ENCODE peak calls at places on chromosomes 3 and 15, in seven cellular contexts. One of them, this sample, is unnamed.

GRCh38 chr15:25439456-25439836 is 622 bp upstream of the UBE3A start:
- DNase-seq in SK-N-SH: no peak
- DNase-seq in suprapubic skin: no peak
- DNase-seq in GM12878: no peak
- DNase-seq in K562: peak; percentile 7
- DNase-seq in HepG2: peak; percentile 53
- DNase-seq in A549: peak; percentile 17
- DNase-seq in this sample: peak; percentile 49

GRCh38 chr3:125594581-125595011 is 701 bp downstream of the OSBPL11 start:
- DNase-seq in HepG2: no peak
- DNase-seq in GM12878: no peak
- DNase-seq in suprapubic skin: no peak
- DNase-seq in K562: no peak
- DNase-seq in A549: peak; percentile 11
- DNase-seq in SK-N-SH: peak; percentile 32
- DNase-seq in this sample: peak; percentile 38

GRCh38 chr3:70085613-70086012 is 86.1 kb downstream of the SAMMSON start:
- DNase-seq in K562: no peak
- DNase-seq in HepG2: no peak
- DNase-seq in SK-N-SH: no peak
- DNase-seq in A549: no peak
- DNase-seq in GM12878: no peak
- DNase-seq in suprapubic skin: no peak
- DNase-seq in this sample: no peak

GRCh38 chr15:38252481-38253311 is at the start of gene SPRED1:
- DNase-seq in HepG2: peak; percentile 14
- DNase-seq in K562: peak; percentile 39
- DNase-seq in SK-N-SH: peak; percentile 76
- DNase-seq in GM12878: no peak
- DNase-seq in A549: no peak
- DNase-seq in suprapubic skin: peak; percentile 87
- DNase-seq in this sample: peak; percentile 74

GRCh38 chr15:85407421-85408269 is 27.2 kb downstream of the AKAP13 start:
- DNase-seq in GM12878: no peak
- DNase-seq in HepG2: peak; percentile 39
- DNase-seq in suprapubic skin: no peak
- DNase-seq in K562: no peak
- DNase-seq in A549: peak; percentile 75
- DNase-seq in SK-N-SH: no peak
- DNase-seq in this sample: no peak

GRCh38 chr3:187044871-187045552 is 94.3 kb downstream of the RPL39L start:
- DNase-seq in A549: no peak
- DNase-seq in HepG2: no peak
- DNase-seq in GM12878: no peak
- DNase-seq in SK-N-SH: peak; percentile 16
- DNase-seq in suprapubic skin: no peak
- DNase-seq in K562: no peak
- DNase-seq in this sample: peak; percentile 58

GRCh38 chr3:126034481-126035361 is 49.2 kb downstream of the SLC41A3 start:
- DNase-seq in GM12878: no peak
- DNase-seq in suprapubic skin: peak; percentile 18
- DNase-seq in SK-N-SH: peak; percentile 41
- DNase-seq in K562: no peak
- DNase-seq in A549: no peak
- DNase-seq in HepG2: no peak
- DNase-seq in this sample: no peak

GRCh38 chr3:127853681-127854080 is 31.4 kb upstream of the MGLL start:
- DNase-seq in A549: no peak
- DNase-seq in SK-N-SH: no peak
- DNase-seq in suprapubic skin: no peak
- DNase-seq in HepG2: peak; percentile 17
- DNase-seq in K562: peak; percentile 13
- DNase-seq in GM12878: no peak
- DNase-seq in this sample: peak; percentile 12

GRCh38 chr3:50256978-50257890 is 11.7 kb upstream of the SEMA3B start:
- DNase-seq in A549: peak; percentile 48
- DNase-seq in suprapubic skin: no peak
- DNase-seq in K562: peak; percentile 34
- DNase-seq in HepG2: no peak
- DNase-seq in GM12878: no peak
- DNase-seq in SK-N-SH: peak; percentile 65
- DNase-seq in this sample: peak; percentile 64

GRCh38 chr3:9349321-9350117 is 13.3 kb upstream of the THUMPD3 start:
- DNase-seq in SK-N-SH: no peak
- DNase-seq in GM12878: no peak
- DNase-seq in A549: no peak
- DNase-seq in K562: no peak
- DNase-seq in HepG2: peak; percentile 16
- DNase-seq in suprapubic skin: no peak
- DNase-seq in this sample: no peak

GRCh38 chr3:170768334-170768801 is 101.6 kb downstream of the RPL22L1 start:
- DNase-seq in A549: no peak
- DNase-seq in HepG2: no peak
- DNase-seq in K562: no peak
- DNase-seq in suprapubic skin: no peak
- DNase-seq in SK-N-SH: no peak
- DNase-seq in GM12878: no peak
- DNase-seq in this sample: no peak

GRCh38 chr3:196175116-196175625 is 36.0 kb downstream of the ZDHHC19 start:
- DNase-seq in HepG2: no peak
- DNase-seq in K562: no peak
- DNase-seq in SK-N-SH: peak; percentile 4
- DNase-seq in GM12878: no peak
- DNase-seq in suprapubic skin: no peak
- DNase-seq in A549: no peak
- DNase-seq in this sample: no peak

GRCh38 chr3:69370156-69370944 is 15.5 kb downstream of the FRMD4B start:
- DNase-seq in HepG2: no peak
- DNase-seq in SK-N-SH: no peak
- DNase-seq in K562: no peak
- DNase-seq in suprapubic skin: peak; percentile 90
- DNase-seq in GM12878: no peak
- DNase-seq in A549: no peak
- DNase-seq in this sample: peak; percentile 89

GRCh38 chr3:126480864-126481263 is 5.2 kb upstream of the ZXDC start:
- DNase-seq in suprapubic skin: no peak
- DNase-seq in GM12878: no peak
- DNase-seq in SK-N-SH: no peak
- DNase-seq in A549: no peak
- DNase-seq in K562: no peak
- DNase-seq in HepG2: no peak
- DNase-seq in this sample: no peak

GRCh38 chr3:151923901-151924300 is 50.5 kb downstream of the SUCNR1 start:
- DNase-seq in SK-N-SH: no peak
- DNase-seq in A549: no peak
- DNase-seq in HepG2: no peak
- DNase-seq in K562: no peak
- DNase-seq in suprapubic skin: no peak
- DNase-seq in GM12878: no peak
- DNase-seq in this sample: no peak

GRCh38 chr3:123333401-123333800 is 115.5 kb downstream of the ADCY5 start:
- DNase-seq in K562: no peak
- DNase-seq in GM12878: no peak
- DNase-seq in suprapubic skin: no peak
- DNase-seq in HepG2: no peak
- DNase-seq in SK-N-SH: no peak
- DNase-seq in A549: no peak
- DNase-seq in this sample: no peak

GRCh38 chr3:196016485-196016884 is 65.4 kb downstream of the TFRC start:
- DNase-seq in HepG2: no peak
- DNase-seq in K562: no peak
- DNase-seq in SK-N-SH: no peak
- DNase-seq in A549: no peak
- DNase-seq in GM12878: no peak
- DNase-seq in suprapubic skin: no peak
- DNase-seq in this sample: no peak

GRCh38 chr3:42685363-42685881 is at the start of gene KLHL40:
- DNase-seq in suprapubic skin: no peak
- DNase-seq in A549: no peak
- DNase-seq in K562: no peak
- DNase-seq in HepG2: no peak
- DNase-seq in SK-N-SH: no peak
- DNase-seq in GM12878: no peak
- DNase-seq in this sample: no peak

GRCh38 chr3:171676600-171677175 is 133.6 kb downstream of the PLD1 start:
- DNase-seq in K562: no peak
- DNase-seq in suprapubic skin: no peak
- DNase-seq in SK-N-SH: no peak
- DNase-seq in HepG2: no peak
- DNase-seq in A549: no peak
- DNase-seq in GM12878: no peak
- DNase-seq in this sample: peak; percentile 87

GRCh38 chr15:33145447-33145846 is 49.1 kb downstream of the FMN1 start:
- DNase-seq in HepG2: no peak
- DNase-seq in suprapubic skin: no peak
- DNase-seq in K562: no peak
- DNase-seq in A549: no peak
- DNase-seq in GM12878: no peak
- DNase-seq in SK-N-SH: no peak
- DNase-seq in this sample: no peak

GRCh38 chr3:106215047-106215446 is 346.2 kb upstream of the CBLB start:
- DNase-seq in K562: no peak
- DNase-seq in A549: no peak
- DNase-seq in GM12878: no peak
- DNase-seq in suprapubic skin: no peak
- DNase-seq in HepG2: no peak
- DNase-seq in SK-N-SH: no peak
- DNase-seq in this sample: no peak

GRCh38 chr15:95916568-95916967 is 413.9 kb upstream of the NR2F2 start:
- DNase-seq in SK-N-SH: no peak
- DNase-seq in HepG2: no peak
- DNase-seq in A549: no peak
- DNase-seq in suprapubic skin: no peak
- DNase-seq in K562: no peak
- DNase-seq in GM12878: no peak
- DNase-seq in this sample: no peak
- H3K4me3 ChIP-seq in SK-N-SH: no peak overlapping the region
- H3K4me3 ChIP-seq in HepG2: no peak overlapping the region
- H3K4me3 ChIP-seq in A549: no peak overlapping the region
- H3K4me3 ChIP-seq in suprapubic skin: no peak overlapping the region
- H3K4me3 ChIP-seq in K562: no peak overlapping the region
- H3K4me3 ChIP-seq in GM12878: no peak overlapping the region
- H3K4me3 ChIP-seq in this sample: no peak overlapping the region

GRCh38 chr3:154324919-154325318 is 632 bp upstream of the DHX36 start:
- DNase-seq in A549: peak; percentile 1
- DNase-seq in GM12878: no peak
- DNase-seq in K562: no peak
- DNase-seq in HepG2: peak; percentile 63
- DNase-seq in suprapubic skin: no peak
- DNase-seq in SK-N-SH: no peak
- DNase-seq in this sample: no peak

GRCh38 chr3:154327871-154328270 is 3.6 kb upstream of the DHX36 start:
- DNase-seq in K562: no peak
- DNase-seq in suprapubic skin: no peak
- DNase-seq in HepG2: no peak
- DNase-seq in SK-N-SH: no peak
- DNase-seq in GM12878: no peak
- DNase-seq in A549: no peak
- DNase-seq in this sample: no peak

GRCh38 chr3:154323921-154324738 is at the start of gene DHX36:
- DNase-seq in K562: peak; percentile 88
- DNase-seq in suprapubic skin: peak; percentile 96
- DNase-seq in SK-N-SH: peak; percentile 92
- DNase-seq in HepG2: peak; percentile 80
- DNase-seq in GM12878: peak; percentile 57
- DNase-seq in A549: peak; percentile 92
- DNase-seq in this sample: peak; percentile 90
- TF ChIP-seq EP300 in K562: no peak
- TF ChIP-seq EP300 in suprapubic skin: no peak
- TF ChIP-seq EP300 in SK-N-SH: no peak
- TF ChIP-seq EP300 in HepG2: no peak
- TF ChIP-seq EP300 in GM12878: no peak
- TF ChIP-seq EP300 in A549: no peak
- TF ChIP-seq EP300 in this sample: peak; percentile 21

GRCh38 chr3:67593761-67594234 is 60.6 kb downstream of the SUCLG2 start:
- DNase-seq in A549: peak; percentile 75
- DNase-seq in SK-N-SH: no peak
- DNase-seq in suprapubic skin: no peak
- DNase-seq in GM12878: no peak
- DNase-seq in HepG2: peak; percentile 14
- DNase-seq in K562: no peak
- DNase-seq in this sample: no peak

GRCh38 chr3:67601385-67601784 is 53.0 kb downstream of the SUCLG2 start:
- DNase-seq in suprapubic skin: no peak
- DNase-seq in HepG2: no peak
- DNase-seq in K562: no peak
- DNase-seq in SK-N-SH: no peak
- DNase-seq in GM12878: no peak
- DNase-seq in A549: no peak
- DNase-seq in this sample: no peak

GRCh38 chr3:67598814-67599556 is 55.4 kb downstream of the SUCLG2 start:
- DNase-seq in HepG2: no peak
- DNase-seq in A549: no peak
- DNase-seq in SK-N-SH: no peak
- DNase-seq in suprapubic skin: no peak
- DNase-seq in GM12878: no peak
- DNase-seq in K562: no peak
- DNase-seq in this sample: no peak

GRCh38 chr3:67595424-67595823 is 59.0 kb downstream of the SUCLG2 start:
- DNase-seq in K562: no peak
- DNase-seq in suprapubic skin: no peak
- DNase-seq in SK-N-SH: no peak
- DNase-seq in GM12878: no peak
- DNase-seq in HepG2: peak; percentile 23
- DNase-seq in A549: no peak
- DNase-seq in this sample: no peak
- H3K4me3 ChIP-seq in K562: no peak overlapping the region
- H3K4me3 ChIP-seq in suprapubic skin: no peak overlapping the region
- H3K4me3 ChIP-seq in SK-N-SH: no peak overlapping the region
- H3K4me3 ChIP-seq in GM12878: no peak overlapping the region
- H3K4me3 ChIP-seq in HepG2: no peak overlapping the region
- H3K4me3 ChIP-seq in A549: no peak overlapping the region
- H3K4me3 ChIP-seq in this sample: no peak overlapping the region

DNA sequence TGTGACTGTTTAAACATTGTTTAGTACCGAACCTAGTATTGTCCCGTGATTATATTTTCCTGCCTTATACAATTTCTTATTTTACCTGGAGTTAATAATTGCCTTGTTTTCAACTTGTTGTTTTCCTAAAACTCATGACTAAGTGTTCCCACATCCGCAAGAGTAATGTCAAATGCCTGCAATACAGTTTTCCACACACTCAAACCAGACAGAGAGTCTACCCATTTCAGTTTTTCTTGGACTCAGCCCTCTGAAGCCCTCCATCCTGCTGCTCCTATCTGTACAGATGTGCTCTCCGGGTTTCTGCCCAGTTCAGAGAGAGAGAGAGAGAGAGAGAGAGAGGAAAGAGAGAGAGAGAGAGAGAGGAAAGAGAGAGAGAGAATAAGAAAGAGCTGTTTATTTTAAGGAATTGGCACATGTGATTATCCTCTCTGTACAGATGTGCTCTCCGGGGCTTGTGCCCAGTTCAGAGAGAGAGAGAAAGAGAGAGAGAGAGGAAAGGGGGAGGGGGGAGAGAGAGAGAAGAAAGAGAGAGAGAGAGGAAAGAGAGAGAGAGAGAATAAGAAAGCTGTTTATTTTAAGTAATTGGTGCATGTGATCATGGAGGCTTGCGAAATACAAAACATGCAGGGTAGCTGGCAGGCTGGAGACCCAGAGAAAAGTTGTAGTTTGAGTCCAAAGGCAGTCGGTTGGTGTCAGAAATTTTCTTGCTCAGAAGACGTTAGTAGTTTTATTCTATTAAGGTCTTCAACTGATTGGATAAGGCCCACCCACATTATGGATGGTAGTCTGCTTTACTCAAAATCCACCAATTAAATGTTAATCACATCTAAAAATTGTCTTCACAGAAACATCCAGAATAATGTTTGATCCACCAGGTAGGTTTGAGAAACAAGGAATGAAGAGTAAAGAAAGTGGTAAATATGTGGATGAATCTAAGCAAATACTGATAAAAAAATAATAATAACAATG is 104.1 kb upstream of the GOLGA8J start:
- DNase-seq in SK-N-SH: no peak
- DNase-seq in suprapubic skin: no peak
- DNase-seq in K562: no peak
- DNase-seq in A549: no peak
- DNase-seq in HepG2: no peak
- DNase-seq in GM12878: no peak
- DNase-seq in this sample: no peak
- TF ChIP-seq EP300 in SK-N-SH: no peak
- TF ChIP-seq EP300 in suprapubic skin: no peak
- TF ChIP-seq EP300 in K562: no peak
- TF ChIP-seq EP300 in A549: no peak
- TF ChIP-seq EP300 in HepG2: no peak
- TF ChIP-seq EP300 in GM12878: no peak
- TF ChIP-seq EP300 in this sample: no peak